ENCODE peak calls at places on chromosomes 16 and 17, in seven cellular contexts. J is HFFc6; E is globus pallidus; P is AG10803; C is ureter; U is activated CD8-positive, alpha-beta T cell treated with anti-CD3 and anti-CD28 coated beads, Interleukin-2, amount 10 ng/mL, durations not matched to agents 7 days and 5 days; G is ACHN. N is an unnamed sample.

GRCh38 chr16:177394-177822 is 928 bp downstream of the HBA1 start:
- DNase-seq in J (no peak), E (no peak), P (no peak), C (no peak), U (no peak), G (no peak), N (no peak)

GRCh38 chr16:21277927-21278706 is at the start of gene CRYM:
- DNase-seq in J (no peak), E (no peak), P (no peak), C (peak), U (peak), G (peak), N (no peak)

GRCh38 chr17:19534562-19535149 is 1.0 kb downstream of the SLC47A1 start:
- DNase-seq in J (no peak), E (no peak), P (no peak), C (no peak), U (no peak), G (peak), N (no peak)

GRCh38 chr16:56930516-56931252 is 1.3 kb upstream of the HERPUD1 start:
- DNase-seq in J (no peak), E (no peak), P (no peak), C (no peak), U (no peak), G (no peak), N (no peak)

GRCh38 chr17:63997341-63998048 is 656 bp upstream of the PRR29 start:
- DNase-seq in J (no peak), E (no peak), P (no peak), C (no peak), U (no peak), G (no peak), N (no peak)

GRCh38 chr17:574061-574460 is 140.6 kb downstream of the VPS53 start:
- DNase-seq in J (no peak), E (no peak), P (no peak), C (no peak), U (no peak), G (no peak), N (no peak)

GRCh38 chr17:40777459-40777858 is 4.9 kb downstream of the KRT27 start:
- DNase-seq in J (no peak), E (no peak), P (no peak), C (no peak), U (no peak), G (no peak), N (no peak)

GRCh38 chr17:44345497-44346026 is 460 bp downstream of the GRN start:
- DNase-seq in J (peak), E (peak), P (peak), C (no peak), U (peak), G (peak), N (peak)

GRCh38 chr16:84451781-84452180 is 52.7 kb downstream of the MEAK7 start:
- DNase-seq in J (no peak), E (no peak), P (no peak), C (no peak), U (no peak), G (no peak), N (no peak)

GRCh38 chr17:19664136-19664820 is 15.7 kb downstream of the ALDH3A2 start:
- DNase-seq in J (no peak), E (no peak), P (no peak), C (no peak), U (no peak), G (no peak), N (no peak)

GRCh38 chr17:17897442-17897841 is 60.7 kb upstream of the SREBF1 start:
- DNase-seq in J (no peak), E (no peak), P (no peak), C (no peak), U (no peak), G (no peak), N (no peak)

GRCh38 chr16:55001931-55002330 is 71.3 kb downstream of the IRX5 start:
- DNase-seq in J (peak), E (no peak), P (peak), C (no peak), U (no peak), G (no peak), N (no peak)

GRCh38 chr16:14399397-14400284 is 230.4 kb downstream of the PARN start:
- DNase-seq in J (peak), E (peak), P (peak), C (no peak), U (no peak), G (peak), N (no peak)

GRCh38 chr16:54280751-54281150 is 5.8 kb downstream of the IRX3 start:
- DNase-seq in J (peak), E (no peak), P (peak), C (no peak), U (no peak), G (peak), N (no peak)

GRCh38 chr16:31177136-31177535 is 2.8 kb upstream of the FUS start:
- DNase-seq in J (peak), E (no peak), P (peak), C (no peak), U (peak), G (peak), N (no peak)

GRCh38 chr16:22937169-22937568 is 123.2 kb downstream of the HS3ST2 start:
- DNase-seq in J (no peak), E (no peak), P (no peak), C (no peak), U (no peak), G (no peak), N (no peak)

GRCh38 chr16:72400257-72401078 is 228.5 kb upstream of the PMFBP1 start:
- DNase-seq in J (peak), E (peak), P (peak), C (no peak), U (peak), G (peak), N (no peak)

GRCh38 chr17:77332981-77333685 is 192.4 kb downstream of the SEC14L1 start:
- DNase-seq in J (peak), E (no peak), P (peak), C (peak), U (no peak), G (no peak), N (no peak)

GRCh38 chr17:78528541-78528940 is 48.7 kb downstream of the DNAH17 start:
- DNase-seq in J (no peak), E (no peak), P (no peak), C (no peak), U (no peak), G (no peak), N (no peak)

GRCh38 chr17:78748048-78748729 is 33.9 kb downstream of the CYTH1 start:
- DNase-seq in J (no peak), E (no peak), P (no peak), C (no peak), U (peak), G (no peak), N (no peak)

GRCh38 chr17:64736804-64737492 is 74.8 kb upstream of the SMURF2 start:
- DNase-seq in J (peak), E (no peak), P (peak), C (peak), U (peak), G (peak), N (no peak)

GRCh38 chr16:4852221-4852872 is 5.1 kb downstream of the UBN1 start:
- DNase-seq in J (no peak), E (no peak), P (peak), C (no peak), U (no peak), G (no peak), N (no peak)

GRCh38 chr16:84246679-84247077 is 6.9 kb upstream of the KCNG4 start:
- DNase-seq in J (no peak), E (no peak), P (no peak), C (no peak), U (no peak), G (no peak), N (no peak)

GRCh38 chr16:46962629-46963028 is 10.8 kb downstream of the DNAJA2 start:
- DNase-seq in J (no peak), E (no peak), P (no peak), C (no peak), U (no peak), G (no peak), N (no peak)

GRCh38 chr17:68910256-68910705 is 44.9 kb downstream of the ABCA8 start:
- DNase-seq in J (no peak), E (peak), P (no peak), C (no peak), U (no peak), G (no peak), N (peak)

GRCh38 chr17:57880086-57880456 is 30.2 kb upstream of the MRPS23 start:
- DNase-seq in J (no peak), E (no peak), P (no peak), C (no peak), U (no peak), G (no peak), N (no peak)

GRCh38 chr17:4247981-4248388 is 15.8 kb downstream of the ANKFY1 start:
- DNase-seq in J (no peak), E (no peak), P (no peak), C (no peak), U (no peak), G (peak), N (no peak)

GRCh38 chr17:4953461-4953961 is 2.6 kb downstream of the ENO3 start:
- DNase-seq in J (peak), E (no peak), P (peak), C (no peak), U (no peak), G (peak), N (no peak)

GRCh38 chr16:85956426-85956825 is 57.5 kb downstream of the IRF8 start:
- DNase-seq in J (no peak), E (no peak), P (no peak), C (no peak), U (no peak), G (no peak), N (no peak)

GRCh38 chr16:72787519-72788268 is 260.2 kb downstream of the ZFHX3 start:
- DNase-seq in J (peak), E (peak), P (peak), C (peak), U (peak), G (peak), N (peak)

GRCh38 chr16:50281391-50282009 is 15.1 kb downstream of the ADCY7 start:
- DNase-seq in J (no peak), E (no peak), P (no peak), C (no peak), U (no peak), G (no peak), N (no peak)

GRCh38 chr16:9012848-9013507 is 49.3 kb upstream of the USP7 start:
- DNase-seq in J (no peak), E (no peak), P (no peak), C (no peak), U (no peak), G (no peak), N (no peak)

GRCh38 chr17:73156166-73156840 is 8.5 kb upstream of the SSTR2 start:
- DNase-seq in J (peak), E (peak), P (peak), C (peak), U (peak), G (peak), N (peak)

GRCh38 chr16:84795338-84796053 is 24.3 kb upstream of the CRISPLD2 start:
- DNase-seq in J (peak), E (no peak), P (peak), C (peak), U (no peak), G (peak), N (peak)

GRCh38 chr17:57415737-57416354 is 159.5 kb downstream of the MSI2 start:
- DNase-seq in J (no peak), E (no peak), P (no peak), C (no peak), U (no peak), G (no peak), N (no peak)

GRCh38 chr16:11064846-11065245 is 120.5 kb downstream of the CLEC16A start:
- DNase-seq in J (no peak), E (no peak), P (peak), C (no peak), U (no peak), G (no peak), N (no peak)

GRCh38 chr17:83192161-83192788 is 112.9 kb downstream of the METRNL start:
- DNase-seq in J (peak), E (no peak), P (peak), C (peak), U (no peak), G (no peak), N (no peak)

GRCh38 chr16:56985962-56986360 is 3.4 kb upstream of the NLRC5 start:
- DNase-seq in J (no peak), E (no peak), P (no peak), C (no peak), U (no peak), G (no peak), N (no peak)

N was measured in smooth muscle cell of the brain vasculature.